ENCODE peak calls at places on chromosomes 3 and 15, in four cellular contexts. T is GM12878, R is K562, J is HepG2. Y is an unnamed sample.

GRCh38 chr15:33200903-33201302 is 6.4 kb upstream of the FMN1 start:
- DNase-seq in T (no peak), R (no peak), J (no peak), Y (no peak)

GRCh38 chr3:29764059-29764458 is 483.2 kb downstream of the RBMS3 start:
- DNase-seq in J (no peak), T (no peak), R (no peak), Y (no peak)

GRCh38 chr15:88430051-88430450 is 37.1 kb downstream of the MRPL46 start:
- DNase-seq in R (no peak), J (no peak), T (no peak), Y (no peak)

GRCh38 chr3:137263982-137264777 is 306.4 kb downstream of the IL20RB start:
- DNase-seq in T (no peak), J (no peak), R (no peak), Y (no peak)

GRCh38 chr15:44064706-44065105 is 130.4 kb downstream of the FRMD5 start:
- DNase-seq in T (no peak), R (no peak), J (no peak), Y (no peak)

GRCh38 chr15:57619746-57620145 is 28.0 kb downstream of the MYZAP start:
- DNase-seq in J (no peak), R (no peak), T (no peak), Y (peak)

GRCh38 chr3:50971487-50971924 is 296.8 kb downstream of the DOCK3 start:
- DNase-seq in J (peak), R (peak), T (no peak), Y (peak)

GRCh38 chr3:16427309-16427965 is 86.1 kb downstream of the RFTN1 start:
- DNase-seq in T (no peak), J (no peak), R (no peak), Y (no peak)

GRCh38 chr3:82891028-82891427 is 1129.6 kb upstream of the GBE1 start:
- DNase-seq in J (no peak), R (no peak), T (no peak), Y (no peak)

GRCh38 chr3:9173445-9173844 is 76.0 kb downstream of the SRGAP3 start:
- DNase-seq in J (no peak), T (no peak), R (no peak), Y (no peak)

GRCh38 chr3:60017631-60018030 is 967.8 kb upstream of the CFAP20DC start:
- DNase-seq in R (no peak), T (peak), J (no peak), Y (no peak)

GRCh38 chr15:63833246-63833696 is 477 bp downstream of the HERC1 start:
- DNase-seq in T (no peak), R (peak), J (no peak), Y (peak)

GRCh38 chr3:73868688-73869315 is 244.1 kb upstream of the PDZRN3 start:
- DNase-seq in J (peak), T (no peak), R (peak), Y (peak)

GRCh38 chr15:64905119-64905831 is 6.4 kb upstream of the ANKDD1A start:
- DNase-seq in J (peak), T (no peak), R (peak), Y (no peak)

GRCh38 chr3:10505791-10506585 is 602 bp upstream of the ATP2B2 start:
- DNase-seq in R (no peak), T (no peak), J (no peak), Y (no peak)

GRCh38 chr15:85702321-85703230 is 92.1 kb downstream of the KLHL25 start:
- DNase-seq in J (no peak), T (no peak), R (no peak), Y (no peak)

GRCh38 chr3:159796744-159797143 is 191.9 kb upstream of the IL12A start:
- DNase-seq in T (no peak), J (no peak), R (no peak), Y (no peak)

GRCh38 chr3:110813541-110813940 is 258.1 kb upstream of the NECTIN3 start:
- DNase-seq in J (no peak), R (no peak), T (no peak), Y (no peak)

GRCh38 chr15:60912984-60913697 is 316.0 kb downstream of the RORA start:
- DNase-seq in T (no peak), J (no peak), R (no peak), Y (no peak)

GRCh38 chr15:79180318-79180717 is 89.7 kb upstream of the RASGRF1 start:
- DNase-seq in T (no peak), R (no peak), J (no peak), Y (no peak)

GRCh38 chr3:72961766-72962165 is 34.8 kb upstream of the PPP4R2 start:
- DNase-seq in J (no peak), R (no peak), T (no peak), Y (no peak)

GRCh38 chr3:195200010-195200822 is 70.7 kb downstream of the XXYLT1 start:
- DNase-seq in T (no peak), J (peak), R (no peak), Y (no peak)

GRCh38 chr3:64141476-64141875 is 83.8 kb downstream of the PRICKLE2 start:
- DNase-seq in J (no peak), R (no peak), T (no peak), Y (no peak)

GRCh38 chr15:38349251-38349650 is 96.6 kb downstream of the SPRED1 start:
- DNase-seq in T (no peak), R (no peak), J (no peak), Y (no peak)

GRCh38 chr3:19427417-19428149 is 279.3 kb downstream of the KCNH8 start:
- DNase-seq in J (no peak), T (no peak), R (no peak), Y (no peak)

GRCh38 chr3:81989274-81989673 is 227.8 kb upstream of the GBE1 start:
- DNase-seq in J (no peak), T (no peak), R (no peak), Y (no peak)

GRCh38 chr15:39079296-39079834 is 501.5 kb upstream of the THBS1 start:
- DNase-seq in R (no peak), T (no peak), J (no peak), Y (no peak)

GRCh38 chr15:99390667-99391066 is 139.4 kb downstream of the LRRC28 start:
- DNase-seq in R (no peak), J (peak), T (no peak), Y (no peak)

GRCh38 chr3:39142067-39142466 is 11.3 kb downstream of the CSRNP1 start:
- DNase-seq in J (no peak), R (no peak), T (no peak), Y (no peak)

GRCh38 chr3:180633722-180634121 is 31.8 kb downstream of the TTC14 start:
- DNase-seq in J (no peak), T (no peak), R (no peak), Y (no peak)

GRCh38 chr3:33886015-33886414 is 87.6 kb downstream of the PDCD6IP start:
- DNase-seq in T (no peak), R (no peak), J (no peak), Y (no peak)

GRCh38 chr3:178420033-178420432 is 116.2 kb upstream of the KCNMB2 start:
- DNase-seq in R (no peak), T (no peak), J (no peak), Y (no peak)

GRCh38 chr3:187777331-187778046 is 32.2 kb upstream of the BCL6 start:
- DNase-seq in T (peak), R (no peak), J (no peak), Y (no peak)

GRCh38 chr3:85151555-85151954 is 192.8 kb downstream of the CADM2 start:
- DNase-seq in T (no peak), R (no peak), J (no peak), Y (no peak)

GRCh38 chr15:89863918-89864317 is 29.9 kb downstream of the AP3S2 start:
- DNase-seq in R (no peak), J (no peak), T (no peak), Y (no peak)

GRCh38 chr3:169861871-169862270 is 7.9 kb downstream of the LRRC31 start:
- DNase-seq in R (no peak), J (no peak), T (no peak), Y (no peak)

DNA sequence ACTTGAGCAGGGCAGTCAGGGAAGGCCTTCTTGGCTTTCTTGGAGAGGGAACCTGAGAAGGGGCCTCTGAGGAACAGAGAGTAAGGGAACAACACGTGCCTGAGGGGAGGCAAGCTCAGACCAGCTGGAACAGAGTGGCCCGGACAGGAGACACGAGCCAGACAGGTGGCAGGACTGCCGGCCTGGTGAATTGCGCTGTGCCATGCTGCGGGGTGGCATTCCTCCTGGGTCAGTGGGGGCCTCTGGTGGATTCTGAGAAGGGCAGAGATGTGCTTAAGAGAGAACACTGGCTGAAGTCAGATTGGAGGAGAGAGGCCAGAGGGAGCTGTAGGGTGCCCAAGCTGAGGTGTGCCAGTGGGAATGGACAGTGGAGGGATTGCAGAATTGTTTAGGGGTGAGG is 4.9 kb downstream of the CHAC1 start:
- DNase-seq in R (no peak), T (no peak), J (no peak), Y (no peak)
- TF ChIP-seq FOXK2 in R (no peak), T (no peak), J (no peak), Y (no peak)

DNA sequence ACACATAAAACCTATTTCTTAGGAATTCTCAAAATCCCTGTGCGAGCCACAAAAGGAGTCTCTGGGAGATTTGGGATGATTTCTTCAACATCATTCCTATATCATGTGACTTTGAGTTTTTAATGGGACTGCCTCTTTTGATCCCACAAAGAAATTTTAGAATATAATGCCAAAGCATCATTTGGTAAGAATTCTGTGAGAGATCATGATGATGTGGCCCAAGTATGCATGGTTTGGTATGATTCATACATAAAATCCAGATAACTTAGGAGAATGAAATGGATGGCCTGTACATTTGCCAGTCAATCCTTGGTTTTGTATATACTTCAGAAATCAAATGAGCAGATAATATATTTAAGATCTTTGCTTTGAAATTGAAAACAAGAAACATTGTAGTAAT is 61.3 kb downstream of the UBE2E2 start:
- DNase-seq in J (no peak), T (no peak), R (no peak), Y (no peak)
- TF ChIP-seq FOXM1 in J (no peak), T (no peak), R (no peak), Y (no peak)

GRCh38 chr15:101047301-101047781 is 128.2 kb downstream of the LRRK1 start:
- DNase-seq in R (no peak), J (no peak), T (no peak), Y (no peak)
- TF ChIP-seq FOXK2 in R (no peak), J (no peak), T (no peak), Y (no peak)

GRCh38 chr3:127387119-127387518 is 99.3 kb upstream of the PRR20G start:
- DNase-seq in T (no peak), R (no peak), J (no peak), Y (no peak)

GRCh38 chr3:127385540-127385870 is 97.7 kb upstream of the PRR20G start:
- DNase-seq in T (no peak), R (no peak), J (no peak), Y (no peak)

GRCh38 chr3:127383656-127384179 is 95.9 kb upstream of the PRR20G start:
- DNase-seq in R (no peak), J (no peak), T (no peak), Y (no peak)

GRCh38 chr3:127386490-127386889 is 98.6 kb upstream of the PRR20G start:
- DNase-seq in T (no peak), J (no peak), R (no peak), Y (no peak)

GRCh38 chr3:127384717-127385539 is 97.1 kb upstream of the PRR20G start:
- DNase-seq in T (no peak), R (no peak), J (no peak), Y (no peak)
- TF ChIP-seq FOXM1 in T (no peak), R (no peak), J (no peak), Y (no peak)

GRCh38 chr15:31467361-31467760 is 140.7 kb downstream of the KLF13 start:
- DNase-seq in R (no peak), T (no peak), J (no peak), Y (no peak)
- TF ChIP-seq FOXK2 in R (no peak), T (no peak), J (no peak), Y (no peak)

DNA sequence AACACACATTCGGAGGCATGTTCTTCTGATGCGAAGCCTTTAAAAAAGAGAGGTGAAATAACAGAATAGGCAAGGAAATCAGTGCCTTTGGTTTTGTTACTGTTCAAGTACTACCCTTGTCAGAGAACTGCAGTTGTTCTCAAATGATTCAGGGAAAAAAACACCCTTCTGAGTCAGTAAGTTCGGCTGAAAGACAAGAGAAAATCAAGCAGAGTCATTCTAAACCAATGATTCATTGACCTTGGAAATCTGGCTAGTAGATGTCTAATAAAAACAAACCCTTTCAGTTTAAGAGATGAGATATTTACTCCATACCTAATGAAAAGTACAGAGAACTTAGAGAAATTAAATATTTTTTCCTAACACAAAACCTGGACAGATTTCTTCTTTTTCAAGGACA is 72.7 kb upstream of the ABI3BP start:
- DNase-seq in J (peak), R (no peak), T (no peak), Y (no peak)
- TF ChIP-seq FOXM1 in J (no peak), R (no peak), T (no peak), Y (no peak)

DNA sequence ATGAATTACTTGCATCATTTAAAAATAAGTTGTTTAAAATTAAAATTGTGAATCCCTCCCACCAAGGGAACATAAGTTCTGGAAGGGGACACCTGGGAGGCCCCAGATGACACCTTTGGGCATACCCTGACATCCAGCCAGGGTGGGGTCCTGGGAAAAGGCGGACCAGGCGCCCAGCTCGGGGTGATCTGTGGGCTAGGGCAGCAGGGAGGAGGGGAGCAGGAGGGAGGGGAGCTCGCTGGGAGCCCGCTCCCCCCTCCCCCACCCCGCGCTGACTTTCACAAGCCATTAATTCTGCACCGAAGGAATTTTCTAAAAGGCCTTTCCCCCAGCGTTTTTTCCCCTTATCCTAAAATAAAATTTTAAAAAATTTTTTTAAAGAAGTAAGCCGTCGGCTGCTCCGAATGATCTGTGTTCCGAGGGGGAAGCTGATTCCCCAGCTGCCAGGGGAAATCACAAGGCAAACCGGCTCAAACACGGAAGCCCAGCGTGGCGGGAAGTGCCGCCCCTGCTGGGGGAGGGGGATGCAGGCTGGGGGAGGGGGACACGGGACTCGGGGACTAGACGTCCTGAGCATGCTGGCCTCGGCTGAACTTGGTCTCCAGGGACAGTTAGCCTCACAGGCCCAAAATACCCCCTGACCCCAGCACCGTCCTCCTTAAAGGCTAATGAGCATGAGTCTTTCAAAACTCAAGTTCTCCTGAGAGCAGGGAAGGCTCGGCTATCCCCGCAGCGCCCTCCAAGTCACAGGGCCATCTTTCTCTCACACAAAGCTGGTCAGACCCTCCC is 13.9 kb downstream of the PLXND1 start:
- DNase-seq in T (no peak), J (no peak), R (no peak), Y (peak)
- TF ChIP-seq FOXK2 in T (no peak), J (no peak), R (no peak), Y (no peak)

Y was measured in HEK293T.